ENCODE peak calls at places on chromosomes 2 and 18, in ten cellular contexts. L, Y, Q, H, C, F, P, O, U and E are unnamed samples. For H3K4me1 and H3K36me3, the result is how much of the 10 kb centered on the place peaks cover.

GRCh38 chr2:132779206-132779605 is 109.2 kb upstream of the LYPD1 start:
- DNase-seq in L (no peak), Y (no peak), Q (no peak), H (no peak), C (no peak), F (no peak), P (no peak), O (no peak), U (no peak), E (no peak)

GRCh38 chr18:48022531-48023330 is 92.3 kb upstream of the SMAD2 start:
- DNase-seq in L (peak), Y (peak), Q (peak), H (no peak), C (no peak), F (peak), P (peak), O (no peak), U (peak), E (peak)

GRCh38 chr18:27996792-27997191 is 180.1 kb downstream of the CDH2 start:
- DNase-seq in L (no peak), Y (no peak), Q (no peak), H (no peak), C (no peak), F (no peak), P (no peak), O (no peak), U (peak), E (no peak)

GRCh38 chr2:88729061-88729745 is 37.7 kb downstream of the RPIA start:
- DNase-seq in L (no peak), Y (no peak), Q (no peak), H (no peak), C (no peak), F (no peak), P (no peak), O (no peak), U (peak), E (no peak)

GRCh38 chr2:200618590-200619021 is 32.8 kb downstream of the AOX1 start:
- DNase-seq in L (peak), Y (no peak), Q (no peak), H (no peak), C (no peak), F (no peak), P (no peak), O (peak), U (peak), E (no peak)

GRCh38 chr18:9782073-9782857 is 74.2 kb downstream of the RAB31 start:
- DNase-seq in L (no peak), Y (peak), Q (no peak), H (no peak), C (no peak), F (no peak), P (no peak), O (no peak), U (peak), E (no peak)

GRCh38 chr2:219124379-219125110 is 36.1 kb downstream of the NHEJ1 start:
- DNase-seq in L (no peak), Y (no peak), Q (no peak), H (no peak), C (no peak), F (no peak), P (no peak), O (no peak), U (peak), E (no peak)

GRCh38 chr2:218958276-218958675 is 1.2 kb upstream of the CDK5R2 start:
- DNase-seq in L (no peak), Y (no peak), Q (no peak), H (no peak), C (no peak), F (no peak), P (no peak), O (no peak), U (no peak), E (no peak)

GRCh38 chr2:120638450-120638849 is 97.2 kb upstream of the GLI2 start:
- DNase-seq in L (no peak), Y (peak), Q (no peak), H (no peak), C (no peak), F (no peak), P (no peak), O (no peak), U (no peak), E (no peak)

GRCh38 chr2:174697267-174697666 is 67.0 kb downstream of the CHRNA1 start:
- DNase-seq in L (peak), Y (no peak), Q (peak), H (peak), C (no peak), F (peak), P (peak), O (no peak), U (peak), E (no peak)

GRCh38 chr18:22796069-22796468 is 137.1 kb upstream of the RBBP8 start:
- DNase-seq in L (no peak), Y (no peak), Q (no peak), H (no peak), C (no peak), F (no peak), P (no peak), O (no peak), U (no peak), E (no peak)

GRCh38 chr18:58363767-58364540 is 264.9 kb downstream of the ALPK2 start:
- DNase-seq in L (no peak), Y (no peak), Q (no peak), H (no peak), C (no peak), F (no peak), P (no peak), O (no peak), U (peak), E (no peak)

GRCh38 chr18:66603941-66604627 is at the start of gene CDH19:
- DNase-seq in L (no peak), Y (no peak), Q (no peak), H (peak), C (no peak), F (no peak), P (no peak), O (no peak), U (no peak), E (no peak)

GRCh38 chr2:207632575-207633492 is 7.6 kb upstream of the METTL21A start:
- DNase-seq in L (no peak), Y (peak), Q (no peak), H (no peak), C (no peak), F (no peak), P (no peak), O (no peak), U (peak), E (no peak)

GRCh38 chr2:74332550-74333174 is 10.6 kb downstream of the SLC4A5 start:
- DNase-seq in L (no peak), Y (no peak), Q (no peak), H (no peak), C (no peak), F (no peak), P (no peak), O (no peak), U (no peak), E (no peak)

GRCh38 chr2:45265336-45265735 is 256.1 kb upstream of the SIX2 start:
- DNase-seq in L (no peak), Y (no peak), Q (no peak), H (no peak), C (no peak), F (no peak), P (no peak), O (no peak), U (no peak), E (no peak)

GRCh38 chr2:136126527-136126926 is 8.6 kb upstream of the CXCR4 start:
- DNase-seq in L (no peak), Y (no peak), Q (peak), H (no peak), C (no peak), F (no peak), P (no peak), O (no peak), U (no peak), E (no peak)
- H3K4me1 ChIP-seq in L (half or more), Y (under half), Q (half or more), H (under half), C (under half), F (half or more), P (under half), O (under half), U (under half), E (under half)

DNA sequence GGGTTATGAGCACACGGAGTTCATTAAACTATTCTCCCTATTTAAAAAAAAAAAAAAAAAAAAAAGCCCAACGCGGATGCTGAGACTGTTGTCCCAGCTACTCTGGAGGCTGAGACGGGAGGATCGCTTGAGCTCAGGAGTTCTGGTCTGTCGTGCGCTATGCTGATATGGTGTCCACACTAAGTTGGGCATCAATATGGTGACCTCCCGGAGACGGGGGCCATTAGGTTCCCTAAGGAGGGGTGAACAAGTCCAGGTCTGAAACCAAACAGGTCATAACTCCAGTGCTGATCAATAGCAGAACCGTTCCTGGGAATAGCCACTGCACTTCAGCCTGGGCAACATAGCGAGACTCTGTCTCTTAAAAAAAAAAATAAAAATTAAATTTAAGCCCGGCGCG is 12.9 kb upstream of the ANKRD53 start:
- DNase-seq in L (no peak), Y (no peak), Q (no peak), H (no peak), C (no peak), F (no peak), P (no peak), O (no peak), U (no peak), E (no peak)
- H3K4me3 ChIP-seq in L (no peak), Y (no peak), Q (peak), H (no peak), C (no peak), F (no peak), P (no peak), O (no peak), U (peak), E (peak)

DNA sequence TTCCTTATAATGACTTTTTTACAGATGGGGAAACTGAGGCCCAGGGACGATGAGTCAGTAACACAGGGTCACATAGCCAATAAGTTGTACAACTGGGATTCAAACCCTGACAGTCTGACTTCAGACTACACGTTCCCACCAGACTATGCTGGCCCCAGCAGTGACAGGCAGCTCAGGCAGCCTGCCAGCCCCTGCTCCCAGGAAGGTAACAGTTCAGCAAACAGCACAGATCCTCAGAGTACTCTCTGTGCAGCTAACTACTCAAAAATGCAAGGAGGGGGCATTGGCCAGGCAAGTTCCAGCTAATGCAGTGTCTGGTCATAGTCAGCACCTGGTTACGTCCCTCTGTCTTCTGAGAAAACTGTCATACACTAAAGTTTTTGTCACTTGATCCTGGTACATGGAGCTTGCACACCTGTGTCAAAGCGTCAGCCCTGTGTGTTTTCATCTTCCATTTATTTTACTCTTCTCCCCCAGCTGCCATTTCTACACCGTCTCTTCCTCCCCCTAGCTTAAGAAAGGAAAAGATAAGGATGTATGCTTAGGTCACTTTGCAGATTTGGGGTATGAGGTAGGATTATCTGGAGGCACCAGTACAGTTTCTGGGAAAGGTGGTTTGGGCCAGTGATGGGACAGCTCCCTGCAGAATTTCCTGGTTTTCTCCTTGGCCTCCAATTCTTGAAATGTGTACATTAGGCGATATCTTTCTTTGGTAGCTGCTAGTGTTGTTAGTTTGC is 4.5 kb downstream of the SMARCAL1 start:
- DNase-seq in L (no peak), Y (no peak), Q (no peak), H (peak), C (no peak), F (no peak), P (no peak), O (peak), U (no peak), E (no peak)
- H3K36me3 ChIP-seq in L (under half), Y (under half), Q (under half), H (half or more), C (half or more), F (under half), P (under half), O (under half), U (under half), E (under half)

GRCh38 chr2:234533631-234534030 is 36.8 kb upstream of the ARL4C start:
- DNase-seq in L (no peak), Y (no peak), Q (no peak), H (no peak), C (no peak), F (no peak), P (no peak), O (no peak), U (no peak), E (no peak)

GRCh38 chr2:234535359-234535758 is 38.5 kb upstream of the ARL4C start:
- DNase-seq in L (no peak), Y (no peak), Q (no peak), H (no peak), C (no peak), F (no peak), P (no peak), O (no peak), U (no peak), E (no peak)

GRCh38 chr2:234537929-234538328 is 41.0 kb upstream of the ARL4C start:
- DNase-seq in L (no peak), Y (no peak), Q (no peak), H (no peak), C (no peak), F (no peak), P (no peak), O (no peak), U (no peak), E (no peak)

GRCh38 chr2:234534515-234534914 is 37.6 kb upstream of the ARL4C start:
- DNase-seq in L (no peak), Y (no peak), Q (no peak), H (no peak), C (no peak), F (no peak), P (no peak), O (no peak), U (no peak), E (no peak)

DNA sequence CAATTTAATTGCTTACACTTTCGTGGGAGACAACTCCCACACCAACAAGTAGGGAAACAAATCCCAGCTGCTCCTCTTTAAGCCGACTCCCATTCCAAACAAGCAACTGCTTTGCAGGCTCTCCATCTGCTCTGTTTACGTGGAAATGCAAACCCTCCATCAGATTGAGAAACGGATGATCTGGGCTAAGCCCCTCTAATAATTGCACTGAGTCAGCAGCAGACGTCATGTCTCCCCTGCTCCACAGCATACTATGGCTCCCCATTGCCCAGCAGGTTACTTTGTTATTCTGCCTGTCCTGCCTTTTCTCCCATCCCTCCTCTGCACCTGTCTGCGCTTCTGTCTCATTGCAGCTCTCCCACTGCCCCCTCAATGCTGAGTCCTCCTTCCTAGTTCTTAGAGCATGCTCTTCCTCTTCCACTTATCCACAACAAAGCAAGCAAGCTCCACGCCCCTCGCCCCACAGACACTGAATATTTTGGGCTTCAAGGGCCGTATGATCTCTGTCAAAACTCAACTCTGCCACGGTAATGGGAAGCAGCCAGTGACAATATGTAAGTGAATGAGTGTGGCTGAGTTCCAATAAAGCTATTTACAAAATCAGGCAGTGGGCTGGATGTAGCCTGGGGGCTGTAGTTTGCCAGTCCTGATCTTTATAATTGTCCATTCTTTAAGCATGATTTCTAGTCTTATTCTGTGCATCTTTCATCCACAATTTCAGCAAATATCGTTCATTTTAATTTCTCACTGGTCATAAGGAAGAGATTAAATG is 39.5 kb upstream of the ARL4C start:
- DNase-seq in L (no peak), Y (no peak), Q (no peak), H (no peak), C (no peak), F (no peak), P (no peak), O (no peak), U (no peak), E (no peak)
- H3K4me1 ChIP-seq in L (under half), Y (under half), Q (under half), H (under half), C (under half), F (under half), P (under half), O (under half), U (under half), E (under half)

GRCh38 chr2:72145658-72146329 is 1.9 kb downstream of the CYP26B1 start:
- DNase-seq in L (no peak), Y (no peak), Q (no peak), H (no peak), C (no peak), F (no peak), P (no peak), O (no peak), U (no peak), E (peak)
- H3K4me3 ChIP-seq in L (no peak), Y (peak), Q (no peak), H (peak), C (peak), F (no peak), P (no peak), O (peak), U (peak), E (peak)

GRCh38 chr2:27242614-27242951 is 20.3 kb downstream of the SLC30A3 start:
- DNase-seq in L (no peak), Y (no peak), Q (no peak), H (no peak), C (no peak), F (no peak), P (no peak), O (no peak), U (no peak), E (no peak)
- H3K36me3 ChIP-seq in L (half or more), Y (under half), Q (under half), H (half or more), C (half or more), F (half or more), P (under half), O (under half), U (under half), E (under half)